ENCODE peak calls at places on chromosomes 4 and X, in four cellular contexts. F is GDM1; X is NCI-H526; H is stimulated activated CD8-positive, alpha-beta memory T cell treated with anti-CD3 and anti-CD28 coated beads, Interleukin-4, amount 100 ng/mL, for 1 hour. O is an unnamed sample.

GRCh38 chr4:65623509-65623908 is 46.8 kb downstream of the EPHA5 start:
- DNase-seq in F (no peak), X (no peak), H (no peak), O (no peak)

GRCh38 chr4:16418814-16419213 is 192.5 kb upstream of the TAPT1 start:
- DNase-seq in F (no peak), X (no peak), H (no peak), O (no peak)

GRCh38 chr4:95410387-95411005 is 138.3 kb downstream of the UNC5C start:
- DNase-seq in F (no peak), X (no peak), H (no peak), O (no peak)

GRCh38 chrX:47239199-47239598 is 6.4 kb downstream of the USP11 start:
- DNase-seq in F (no peak), X (no peak), H (no peak), O (no peak)

GRCh38 chr4:37827802-37828321 is 1.4 kb downstream of the PGM2 start:
- DNase-seq in F (no peak), X (no peak), H (no peak), O (no peak)

GRCh38 chr4:94525993-94526740 is 74.4 kb downstream of the PDLIM5 start:
- DNase-seq in F (no peak), X (no peak), H (no peak), O (no peak)

GRCh38 chrX:80792205-80792604 is 17.5 kb downstream of the BRWD3 start:
- DNase-seq in F (no peak), X (no peak), H (no peak), O (no peak)

GRCh38 chr4:8350326-8350725 is 80.8 kb downstream of the HTRA3 start:
- DNase-seq in F (no peak), X (no peak), H (no peak), O (no peak)

O was measured in cerebellar nuclear complex.